ENCODE peak calls at places on chromosome 12, in ten cellular contexts. One of them, this sample, is unnamed.
A peak's percentile ranks its signal among the peaks of the same experiment; 100 is the strongest.

GRCh38 chr12:122473543-122474323 is 27.0 kb downstream of the ZCCHC8 start:
- DNase-seq in AG09309: no peak
- DNase-seq in B cell: no peak
- DNase-seq in dorsolateral prefrontal cortex: no peak
- DNase-seq in ovary: no peak
- DNase-seq in spleen: no peak
- DNase-seq in RWPE1: peak; percentile 49
- DNase-seq in mammary epithelial cell: peak; percentile 47
- DNase-seq in AG10803: no peak
- DNase-seq in kidney epithelial cell: no peak
- DNase-seq in this sample: no peak

GRCh38 chr12:3122841-3123678 is 45.9 kb downstream of the TSPAN9 start:
- DNase-seq in AG10803: peak; percentile 77
- DNase-seq in kidney epithelial cell: no peak
- DNase-seq in B cell: no peak
- DNase-seq in AG09309: peak; percentile 43
- DNase-seq in spleen: peak; percentile 85
- DNase-seq in ovary: peak; percentile 51
- DNase-seq in mammary epithelial cell: peak; percentile 79
- DNase-seq in dorsolateral prefrontal cortex: no peak
- DNase-seq in RWPE1: peak; percentile 38
- DNase-seq in this sample: no peak

GRCh38 chr12:25829192-25829591 is 129.3 kb upstream of the RASSF8 start:
- DNase-seq in spleen: no peak
- DNase-seq in AG10803: peak; percentile 99
- DNase-seq in mammary epithelial cell: peak; percentile 82
- DNase-seq in kidney epithelial cell: peak; percentile 1
- DNase-seq in ovary: no peak
- DNase-seq in dorsolateral prefrontal cortex: no peak
- DNase-seq in AG09309: peak; percentile 99
- DNase-seq in RWPE1: peak; percentile 44
- DNase-seq in B cell: no peak
- DNase-seq in this sample: no peak

GRCh38 chr12:55072093-55072492 is 52.3 kb downstream of the NEUROD4 start:
- DNase-seq in AG10803: peak; percentile 13
- DNase-seq in kidney epithelial cell: no peak
- DNase-seq in spleen: peak; percentile 92
- DNase-seq in ovary: no peak
- DNase-seq in RWPE1: peak; percentile 9
- DNase-seq in dorsolateral prefrontal cortex: peak; percentile 56
- DNase-seq in B cell: peak; percentile 70
- DNase-seq in mammary epithelial cell: peak; percentile 28
- DNase-seq in AG09309: no peak
- DNase-seq in this sample: peak; percentile 78

GRCh38 chr12:58363971-58364370 is 422.6 kb downstream of the ATP23 start:
- DNase-seq in kidney epithelial cell: no peak
- DNase-seq in mammary epithelial cell: no peak
- DNase-seq in B cell: no peak
- DNase-seq in dorsolateral prefrontal cortex: no peak
- DNase-seq in spleen: no peak
- DNase-seq in AG09309: no peak
- DNase-seq in AG10803: peak; percentile 62
- DNase-seq in RWPE1: no peak
- DNase-seq in ovary: no peak
- DNase-seq in this sample: no peak

GRCh38 chr12:104802198-104802597 is 155.9 kb downstream of the SLC41A2 start:
- DNase-seq in kidney epithelial cell: no peak
- DNase-seq in AG10803: no peak
- DNase-seq in mammary epithelial cell: peak; percentile 15
- DNase-seq in B cell: no peak
- DNase-seq in spleen: no peak
- DNase-seq in RWPE1: no peak
- DNase-seq in ovary: no peak
- DNase-seq in AG09309: no peak
- DNase-seq in dorsolateral prefrontal cortex: no peak
- DNase-seq in this sample: no peak

GRCh38 chr12:28089363-28089762 is 100.9 kb upstream of the CCDC91 start:
- DNase-seq in ovary: no peak
- DNase-seq in mammary epithelial cell: no peak
- DNase-seq in AG10803: peak; percentile 29
- DNase-seq in dorsolateral prefrontal cortex: no peak
- DNase-seq in AG09309: no peak
- DNase-seq in spleen: no peak
- DNase-seq in B cell: no peak
- DNase-seq in RWPE1: peak; percentile 35
- DNase-seq in kidney epithelial cell: no peak
- DNase-seq in this sample: no peak

GRCh38 chr12:33596814-33597213 is 157.2 kb upstream of the SYT10 start:
- DNase-seq in B cell: no peak
- DNase-seq in AG10803: no peak
- DNase-seq in dorsolateral prefrontal cortex: no peak
- DNase-seq in kidney epithelial cell: no peak
- DNase-seq in spleen: no peak
- DNase-seq in ovary: no peak
- DNase-seq in RWPE1: no peak
- DNase-seq in AG09309: no peak
- DNase-seq in mammary epithelial cell: no peak
- DNase-seq in this sample: no peak

GRCh38 chr12:121128908-121129704 is 3.6 kb upstream of the P2RX7 start:
- DNase-seq in ovary: peak; percentile 82
- DNase-seq in AG10803: peak; percentile 38
- DNase-seq in RWPE1: no peak
- DNase-seq in kidney epithelial cell: no peak
- DNase-seq in spleen: peak; percentile 90
- DNase-seq in dorsolateral prefrontal cortex: peak; percentile 93
- DNase-seq in mammary epithelial cell: no peak
- DNase-seq in B cell: peak; percentile 87
- DNase-seq in AG09309: no peak
- DNase-seq in this sample: no peak

GRCh38 chr12:14931791-14932560 is 6.4 kb downstream of the ERP27 start:
- DNase-seq in mammary epithelial cell: no peak
- DNase-seq in B cell: no peak
- DNase-seq in RWPE1: peak; percentile 43
- DNase-seq in spleen: no peak
- DNase-seq in kidney epithelial cell: no peak
- DNase-seq in AG10803: no peak
- DNase-seq in dorsolateral prefrontal cortex: no peak
- DNase-seq in AG09309: no peak
- DNase-seq in ovary: no peak
- DNase-seq in this sample: no peak

GRCh38 chr12:14928946-14929345 is 9.4 kb downstream of the ERP27 start:
- DNase-seq in mammary epithelial cell: peak; percentile 67
- DNase-seq in kidney epithelial cell: no peak
- DNase-seq in RWPE1: peak; percentile 81
- DNase-seq in dorsolateral prefrontal cortex: no peak
- DNase-seq in spleen: no peak
- DNase-seq in ovary: no peak
- DNase-seq in B cell: no peak
- DNase-seq in AG10803: no peak
- DNase-seq in AG09309: no peak
- DNase-seq in this sample: no peak

GRCh38 chr12:14931359-14931758 is 7.0 kb downstream of the ERP27 start:
- DNase-seq in ovary: no peak
- DNase-seq in AG10803: no peak
- DNase-seq in RWPE1: no peak
- DNase-seq in mammary epithelial cell: no peak
- DNase-seq in spleen: no peak
- DNase-seq in AG09309: no peak
- DNase-seq in B cell: no peak
- DNase-seq in kidney epithelial cell: no peak
- DNase-seq in dorsolateral prefrontal cortex: no peak
- DNase-seq in this sample: no peak

GRCh38 chr12:14927267-14927666 is 11.1 kb downstream of the ERP27 start:
- DNase-seq in spleen: no peak
- DNase-seq in RWPE1: no peak
- DNase-seq in mammary epithelial cell: no peak
- DNase-seq in ovary: no peak
- DNase-seq in AG09309: no peak
- DNase-seq in B cell: no peak
- DNase-seq in kidney epithelial cell: no peak
- DNase-seq in AG10803: no peak
- DNase-seq in dorsolateral prefrontal cortex: no peak
- DNase-seq in this sample: no peak

DNA sequence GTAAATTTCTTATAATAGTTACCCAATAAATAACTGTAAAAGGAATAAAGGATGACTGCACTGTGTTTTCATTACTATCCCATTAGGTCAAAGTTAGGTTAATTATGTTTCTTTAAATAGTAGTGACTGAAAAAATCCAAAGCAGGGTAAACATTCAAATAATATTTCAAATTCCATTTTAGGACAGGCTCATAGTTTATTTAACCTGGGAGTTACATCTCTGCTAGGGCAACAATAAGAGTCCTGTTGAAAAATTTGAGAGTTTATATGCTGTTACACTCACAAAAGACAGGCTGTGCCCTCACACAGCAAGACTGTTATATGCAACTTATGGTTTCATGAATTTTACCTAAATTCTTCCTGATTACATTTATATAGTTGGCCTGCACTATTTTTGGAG is 8.0 kb downstream of the ERP27 start:
- DNase-seq in AG09309: no peak
- DNase-seq in dorsolateral prefrontal cortex: no peak
- DNase-seq in B cell: no peak
- DNase-seq in AG10803: no peak
- DNase-seq in mammary epithelial cell: no peak
- DNase-seq in ovary: no peak
- DNase-seq in kidney epithelial cell: no peak
- DNase-seq in RWPE1: no peak
- DNase-seq in spleen: no peak
- DNase-seq in this sample: no peak
- TF ChIP-seq CTCF in AG09309: no peak
- TF ChIP-seq CTCF in dorsolateral prefrontal cortex: no peak
- TF ChIP-seq CTCF in B cell: no peak
- TF ChIP-seq CTCF in AG10803: no peak
- TF ChIP-seq CTCF in mammary epithelial cell: no peak
- TF ChIP-seq CTCF in ovary: no peak
- TF ChIP-seq CTCF in kidney epithelial cell: no peak
- TF ChIP-seq CTCF in RWPE1: no peak
- TF ChIP-seq CTCF in spleen: no peak
- TF ChIP-seq CTCF in this sample: no peak

DNA sequence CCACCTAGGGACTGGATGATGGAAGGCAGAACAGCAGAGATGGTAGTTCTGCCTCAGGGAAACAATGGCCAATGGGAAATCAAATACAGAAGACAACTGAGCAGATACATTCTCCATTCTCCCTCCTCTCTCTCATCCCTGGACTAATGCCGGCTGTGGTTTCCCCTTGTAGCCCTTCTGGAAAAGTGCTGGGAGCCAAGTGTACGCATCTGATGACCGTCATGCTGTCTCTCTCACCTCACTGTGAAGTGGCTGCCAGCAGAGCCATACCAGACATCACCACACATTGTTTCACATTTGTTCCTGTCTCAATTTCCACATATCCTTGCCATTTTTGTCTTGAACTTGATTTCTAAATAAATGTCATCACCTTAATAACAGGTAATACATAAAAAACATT is 3.1 kb downstream of the TAS2R46 start:
- DNase-seq in ovary: no peak
- DNase-seq in AG10803: no peak
- DNase-seq in dorsolateral prefrontal cortex: no peak
- DNase-seq in spleen: no peak
- DNase-seq in mammary epithelial cell: no peak
- DNase-seq in B cell: no peak
- DNase-seq in kidney epithelial cell: no peak
- DNase-seq in AG09309: no peak
- DNase-seq in RWPE1: no peak
- DNase-seq in this sample: no peak
- TF ChIP-seq CTCF in ovary: no peak
- TF ChIP-seq CTCF in AG10803: no peak
- TF ChIP-seq CTCF in dorsolateral prefrontal cortex: no peak
- TF ChIP-seq CTCF in spleen: no peak
- TF ChIP-seq CTCF in mammary epithelial cell: no peak
- TF ChIP-seq CTCF in B cell: no peak
- TF ChIP-seq CTCF in kidney epithelial cell: no peak
- TF ChIP-seq CTCF in AG09309: no peak
- TF ChIP-seq CTCF in RWPE1: no peak
- TF ChIP-seq CTCF in this sample: no peak

GRCh38 chr12:131208425-131208824 is 254.7 kb downstream of the ADGRD1 start:
- DNase-seq in kidney epithelial cell: no peak
- DNase-seq in ovary: no peak
- DNase-seq in B cell: no peak
- DNase-seq in AG10803: no peak
- DNase-seq in AG09309: no peak
- DNase-seq in mammary epithelial cell: no peak
- DNase-seq in spleen: peak; percentile 51
- DNase-seq in dorsolateral prefrontal cortex: no peak
- DNase-seq in RWPE1: no peak
- DNase-seq in this sample: no peak
- TF ChIP-seq CTCF in kidney epithelial cell: no peak
- TF ChIP-seq CTCF in ovary: no peak
- TF ChIP-seq CTCF in B cell: no peak
- TF ChIP-seq CTCF in AG10803: no peak
- TF ChIP-seq CTCF in AG09309: no peak
- TF ChIP-seq CTCF in mammary epithelial cell: no peak
- TF ChIP-seq CTCF in spleen: no peak
- TF ChIP-seq CTCF in dorsolateral prefrontal cortex: no peak
- TF ChIP-seq CTCF in RWPE1: no peak
- TF ChIP-seq CTCF in this sample: no peak

DNA sequence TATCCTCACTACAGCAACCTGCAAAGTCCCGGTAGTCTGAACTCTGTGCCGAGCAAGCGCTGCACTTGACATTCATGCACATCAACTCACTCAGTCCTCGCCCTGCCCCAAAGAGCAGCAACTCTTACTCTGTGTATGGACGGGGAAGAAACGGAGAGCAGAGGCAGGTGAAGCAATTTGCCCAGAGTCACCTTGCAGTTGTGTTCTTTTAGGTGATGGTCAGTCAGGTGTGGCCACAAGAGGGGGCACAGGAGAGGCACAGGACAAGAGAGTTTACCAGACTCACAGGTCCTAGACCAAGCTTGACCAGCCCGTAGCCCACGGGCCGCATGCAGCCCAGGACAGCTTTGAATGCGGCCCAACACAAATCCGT is 39.1 kb downstream of the TSPAN11 start:
- DNase-seq in B cell: no peak
- DNase-seq in spleen: peak; percentile 58
- DNase-seq in dorsolateral prefrontal cortex: no peak
- DNase-seq in AG10803: no peak
- DNase-seq in ovary: no peak
- DNase-seq in mammary epithelial cell: no peak
- DNase-seq in AG09309: no peak
- DNase-seq in kidney epithelial cell: no peak
- DNase-seq in RWPE1: no peak
- DNase-seq in this sample: no peak
- TF ChIP-seq CTCF in B cell: no peak
- TF ChIP-seq CTCF in spleen: no peak
- TF ChIP-seq CTCF in dorsolateral prefrontal cortex: no peak
- TF ChIP-seq CTCF in AG10803: no peak
- TF ChIP-seq CTCF in ovary: no peak
- TF ChIP-seq CTCF in mammary epithelial cell: peak; percentile 36
- TF ChIP-seq CTCF in AG09309: peak; percentile 27
- TF ChIP-seq CTCF in kidney epithelial cell: peak; percentile 33
- TF ChIP-seq CTCF in RWPE1: no peak
- TF ChIP-seq CTCF in this sample: no peak

GRCh38 chr12:79006306-79006705 is 141.7 kb downstream of the SYT1 start:
- DNase-seq in B cell: no peak
- DNase-seq in mammary epithelial cell: no peak
- DNase-seq in AG09309: no peak
- DNase-seq in ovary: no peak
- DNase-seq in dorsolateral prefrontal cortex: no peak
- DNase-seq in RWPE1: peak; percentile 4
- DNase-seq in kidney epithelial cell: no peak
- DNase-seq in AG10803: peak; percentile 4
- DNase-seq in spleen: no peak
- DNase-seq in this sample: no peak
- TF ChIP-seq CTCF in B cell: peak; percentile 20
- TF ChIP-seq CTCF in mammary epithelial cell: peak; percentile 46
- TF ChIP-seq CTCF in AG09309: peak; percentile 49
- TF ChIP-seq CTCF in ovary: no peak
- TF ChIP-seq CTCF in dorsolateral prefrontal cortex: no peak
- TF ChIP-seq CTCF in RWPE1: peak; percentile 13
- TF ChIP-seq CTCF in kidney epithelial cell: peak; percentile 15
- TF ChIP-seq CTCF in AG10803: peak; percentile 40
- TF ChIP-seq CTCF in spleen: peak; percentile 8
- TF ChIP-seq CTCF in this sample: no peak